ENCODE peak calls at places on chromosomes 1 and 21, in five cellular contexts. M, Z, I, E and S are unnamed samples.

GRCh38 chr1:48082271-48082925 is 85.2 kb upstream of the TRABD2B start:
- DNase-seq in M (no peak), Z (no peak), I (no peak), E (no peak), S (no peak)

GRCh38 chr1:62012821-62013220 is 181.8 kb upstream of the L1TD1 start:
- DNase-seq in M (no peak), Z (no peak), I (peak), E (no peak), S (no peak)

GRCh38 chr1:209268479-209268878 is 315.0 kb upstream of the CAMK1G start:
- DNase-seq in M (no peak), Z (no peak), I (no peak), E (no peak), S (no peak)

GRCh38 chr1:15034656-15035055 is 118.9 kb upstream of the TMEM51 start:
- DNase-seq in M (no peak), Z (no peak), I (no peak), E (no peak), S (no peak)

GRCh38 chr1:114061431-114061830 is 82.2 kb downstream of the OLFML3 start:
- DNase-seq in M (no peak), Z (peak), I (no peak), E (no peak), S (no peak)

GRCh38 chr1:27724961-27725373 is 794 bp upstream of the FAM76A start:
- DNase-seq in M (peak), Z (no peak), I (peak), E (peak), S (no peak)

GRCh38 chr1:67687649-67688048 is 2.6 kb downstream of the GADD45A start:
- DNase-seq in M (no peak), Z (peak), I (no peak), E (no peak), S (no peak)

GRCh38 chr21:38831526-38832467 is 26.1 kb downstream of the ETS2 start:
- DNase-seq in M (peak), Z (peak), I (peak), E (peak), S (no peak)

GRCh38 chr1:177243773-177244172 is 73.0 kb downstream of the BRINP2 start:
- DNase-seq in M (no peak), Z (no peak), I (no peak), E (peak), S (no peak)

GRCh38 chr1:229258031-229258850 is 12.7 kb upstream of the RAB4A start:
- DNase-seq in M (peak), Z (peak), I (peak), E (peak), S (peak)

GRCh38 chr1:173002891-173003582 is 47.7 kb downstream of the TNFSF18 start:
- DNase-seq in M (no peak), Z (peak), I (no peak), E (no peak), S (no peak)

GRCh38 chr1:198007687-198008627 is 90.8 kb downstream of the LHX9 start:
- DNase-seq in M (no peak), Z (no peak), I (no peak), E (no peak), S (no peak)

GRCh38 chr1:42934111-42934510 is 24.6 kb downstream of the SLC2A1 start:
- DNase-seq in M (no peak), Z (no peak), I (no peak), E (no peak), S (no peak)

GRCh38 chr1:161119017-161119378 is 1.1 kb downstream of the NIT1 start:
- DNase-seq in M (peak), Z (no peak), I (peak), E (peak), S (no peak)

GRCh38 chr1:39623053-39623452 is 16.4 kb downstream of the HEYL start:
- DNase-seq in M (no peak), Z (no peak), I (peak), E (no peak), S (peak)

GRCh38 chr1:235917267-235917811 is 50.6 kb upstream of the LYST start:
- DNase-seq in M (peak), Z (peak), I (peak), E (peak), S (no peak)

GRCh38 chr1:219880765-219881457 is 47.4 kb downstream of the SLC30A10 start:
- DNase-seq in M (no peak), Z (no peak), I (no peak), E (no peak), S (no peak)

GRCh38 chr1:12486401-12487005 is 131.5 kb downstream of the DHRS3 start:
- DNase-seq in M (no peak), Z (peak), I (no peak), E (no peak), S (no peak)

GRCh38 chr1:43549921-43550597 is 19.4 kb downstream of the PTPRF start:
- DNase-seq in M (peak), Z (no peak), I (no peak), E (peak), S (no peak)

GRCh38 chr1:146032613-146033219 is 11.2 kb upstream of the HJV start:
- DNase-seq in M (no peak), Z (peak), I (no peak), E (no peak), S (no peak)

GRCh38 chr1:26696645-26697440 is 1.0 kb downstream of the ARID1A start:
- DNase-seq in M (peak), Z (no peak), I (peak), E (peak), S (no peak)

GRCh38 chr1:234893725-234894630 is 234.7 kb downstream of the TOMM20 start:
- DNase-seq in M (no peak), Z (peak), I (no peak), E (peak), S (no peak)

GRCh38 chr1:60622486-60622885 is 459.9 kb upstream of the NFIA start:
- DNase-seq in M (no peak), Z (no peak), I (peak), E (no peak), S (no peak)

GRCh38 chr1:78101514-78101913 is 55.7 kb downstream of the GIPC2 start:
- DNase-seq in M (peak), Z (peak), I (peak), E (peak), S (no peak)

GRCh38 chr1:229980009-229980408 is 87.0 kb upstream of the GALNT2 start:
- DNase-seq in M (no peak), Z (no peak), I (no peak), E (no peak), S (no peak)

GRCh38 chr1:35298464-35298863 is 30.0 kb downstream of the ZMYM4 start:
- DNase-seq in M (no peak), Z (peak), I (peak), E (peak), S (no peak)

GRCh38 chr21:33847586-33848251 is 67.9 kb downstream of the ATP5PO start:
- DNase-seq in M (no peak), Z (no peak), I (no peak), E (no peak), S (no peak)

GRCh38 chr21:44913425-44914175 is 7.1 kb downstream of the ITGB2 start:
- DNase-seq in M (no peak), Z (no peak), I (no peak), E (no peak), S (no peak)

GRCh38 chr1:224534731-224535130 is 81.4 kb upstream of the CNIH3 start:
- DNase-seq in M (no peak), Z (no peak), I (no peak), E (peak), S (no peak)

GRCh38 chr1:211382714-211383480 is 56.3 kb downstream of the TRAF5 start:
- DNase-seq in M (peak), Z (peak), I (peak), E (peak), S (peak)

GRCh38 chr1:186026946-186027345 is 292.8 kb downstream of the HMCN1 start:
- DNase-seq in M (no peak), Z (peak), I (no peak), E (no peak), S (no peak)

GRCh38 chr1:87518794-87519193 is 190.1 kb downstream of the LMO4 start:
- DNase-seq in M (no peak), Z (no peak), I (no peak), E (no peak), S (no peak)

GRCh38 chr1:92329356-92330129 is 30.7 kb downstream of the RPAP2 start:
- DNase-seq in M (no peak), Z (peak), I (no peak), E (no peak), S (no peak)

GRCh38 chr1:56120021-56120420 is 459.3 kb downstream of the PLPP3 start:
- DNase-seq in M (no peak), Z (peak), I (no peak), E (no peak), S (no peak)

GRCh38 chr1:27322569-27323116 is 680 bp downstream of the TMEM222 start:
- DNase-seq in M (no peak), Z (no peak), I (no peak), E (no peak), S (no peak)

GRCh38 chr1:193104496-193104905 is 713 bp downstream of the GLRX2 start:
- DNase-seq in M (peak), Z (peak), I (peak), E (peak), S (peak)

GRCh38 chr1:204404629-204405028 is 7.0 kb downstream of the PPP1R15B start:
- DNase-seq in M (no peak), Z (no peak), I (no peak), E (no peak), S (no peak)

GRCh38 chr1:95206514-95206913 is 27.5 kb upstream of the RWDD3 start:
- DNase-seq in M (no peak), Z (no peak), I (no peak), E (no peak), S (no peak)

GRCh38 chr1:10507111-10507879 is 32.5 kb downstream of the PEX14 start:
- DNase-seq in M (peak), Z (peak), I (peak), E (peak), S (no peak)

GRCh38 chr1:39214998-39215873 is 10.7 kb downstream of the MACF1 start:
- DNase-seq in M (peak), Z (no peak), I (no peak), E (no peak), S (no peak)

GRCh38 chr1:53326088-53326597 is 1.7 kb downstream of the LRP8 start:
- DNase-seq in M (peak), Z (peak), I (peak), E (peak), S (peak)

GRCh38 chr1:53326598-53327182 is 1.2 kb downstream of the LRP8 start:
- DNase-seq in M (no peak), Z (peak), I (no peak), E (peak), S (no peak)

GRCh38 chr1:53328490-53329182 is 766 bp upstream of the LRP8 start:
- DNase-seq in M (peak), Z (no peak), I (no peak), E (no peak), S (no peak)

GRCh38 chr1:53328009-53328489 is at the start of gene LRP8:
- DNase-seq in M (peak), Z (peak), I (peak), E (peak), S (peak)

GRCh38 chr1:53327183-53327941 is 508 bp downstream of the LRP8 start:
- DNase-seq in M (peak), Z (peak), I (no peak), E (peak), S (no peak)
- H3K27ac ChIP-seq in M (peak), Z (no peak), I (peak), E (no peak), S (peak)

DNA sequence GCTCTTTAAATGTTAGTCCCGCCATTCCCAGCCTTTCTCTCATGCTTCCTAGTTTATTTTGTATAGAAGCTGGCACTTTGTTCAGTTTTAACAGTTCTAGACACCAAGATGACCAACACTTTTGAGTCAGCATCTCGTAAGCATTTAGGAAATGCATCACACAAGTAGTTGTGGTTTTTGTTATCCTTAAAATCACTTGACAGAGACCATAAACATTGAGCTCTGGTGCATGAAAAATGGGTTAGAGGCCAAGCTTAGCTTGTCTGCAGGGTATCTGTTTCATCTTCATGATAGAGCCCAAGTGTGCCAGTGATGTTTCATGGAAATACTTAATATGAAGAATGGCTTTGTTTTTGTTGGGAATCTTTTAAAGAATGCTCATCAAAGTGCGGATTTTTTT is 159.7 kb downstream of the DISP1 start:
- DNase-seq in M (no peak), Z (peak), I (no peak), E (no peak), S (no peak)
- H3K27ac ChIP-seq in M (peak), Z (peak), I (no peak), E (no peak), S (no peak)

GRCh38 chr1:218882454-218882853 is 291.2 kb upstream of the LYPLAL1 start:
- DNase-seq in M (no peak), Z (no peak), I (no peak), E (no peak), S (no peak)

GRCh38 chr1:218878369-218878768 is 295.3 kb upstream of the LYPLAL1 start:
- DNase-seq in M (no peak), Z (no peak), I (no peak), E (no peak), S (no peak)

GRCh38 chr1:218874801-218875400 is 298.8 kb upstream of the LYPLAL1 start:
- DNase-seq in M (no peak), Z (no peak), I (no peak), E (no peak), S (no peak)

GRCh38 chr1:218886472-218886871 is 287.2 kb upstream of the LYPLAL1 start:
- DNase-seq in M (no peak), Z (peak), I (peak), E (no peak), S (peak)

GRCh38 chr1:218880484-218881060 is 293.1 kb upstream of the LYPLAL1 start:
- DNase-seq in M (no peak), Z (no peak), I (no peak), E (no peak), S (no peak)
- H3K27ac ChIP-seq in M (no peak), Z (no peak), I (no peak), E (no peak), S (no peak)

GRCh38 chr1:228108742-228109072 is 392 bp downstream of the MRPL55 start:
- DNase-seq in M (no peak), Z (no peak), I (no peak), E (no peak), S (no peak)
- H3K27ac ChIP-seq in M (peak), Z (peak), I (peak), E (peak), S (peak)